ENCODE peak calls at places on chromosomes 4 and X, in six cellular contexts. Q is mesenchymal stem cell, E is H1, M is IMR-90, O is neuronal stem cell, I is mesendoderm. N is an unnamed sample.
A peak's percentile ranks its signal among the peaks of the same experiment; 100 is the strongest.

GRCh38 chr4:183912585-183912984 is 7.5 kb downstream of the STOX2 start:
- DNase-seq in Q (no peak), E (no peak), M (peak; percentile 86), O (no peak), I (no peak), N (no peak)

GRCh38 chr4:8681391-8681790 is 88.8 kb downstream of the CPZ start:
- DNase-seq in Q (no peak), E (no peak), M (no peak), O (no peak), I (no peak), N (no peak)

GRCh38 chrX:124127496-124127895 is 166.0 kb downstream of the STAG2 start:
- DNase-seq in Q (no peak), E (no peak), M (no peak), O (no peak), I (no peak), N (peak; percentile 33)

GRCh38 chr4:88211473-88212252 is 53.2 kb upstream of the ABCG2 start:
- DNase-seq in Q (peak; percentile 61), E (peak; percentile 68), M (peak; percentile 46), O (peak; percentile 72), I (peak; percentile 60), N (no peak)

GRCh38 chr4:43471950-43472349 is 579.4 kb downstream of the GRXCR1 start:
- DNase-seq in Q (no peak), E (no peak), M (no peak), O (no peak), I (peak; percentile 14), N (no peak)

GRCh38 chrX:16604300-16604699 is 45.7 kb upstream of the S100G start:
- DNase-seq in Q (no peak), E (no peak), M (no peak), O (no peak), I (no peak), N (no peak)

GRCh38 chr4:113646456-113646809 is 115.1 kb downstream of the CAMK2D start:
- DNase-seq in Q (no peak), E (peak; percentile 58), M (peak; percentile 54), O (peak; percentile 24), I (peak; percentile 97), N (peak; percentile 80)

GRCh38 chr4:123315617-123316016 is 81.0 kb upstream of the SPRY1 start:
- DNase-seq in Q (no peak), E (no peak), M (no peak), O (no peak), I (no peak), N (no peak)

GRCh38 chr4:85928775-85929585 is 430.9 kb downstream of the MAPK10 start:
- DNase-seq in Q (peak; percentile 35), E (no peak), M (peak; percentile 47), O (no peak), I (no peak), N (no peak)

GRCh38 chr4:20026456-20026855 is 225.2 kb upstream of the SLIT2 start:
- DNase-seq in Q (no peak), E (no peak), M (peak; percentile 30), O (no peak), I (no peak), N (no peak)

GRCh38 chr4:73735231-73735630 is 5.1 kb upstream of the CXCL8 start:
- DNase-seq in Q (peak; percentile 86), E (no peak), M (peak; percentile 79), O (no peak), I (no peak), N (no peak)

GRCh38 chr4:111360906-111361305 is 738.0 kb upstream of the PITX2 start:
- DNase-seq in Q (no peak), E (no peak), M (peak; percentile 7), O (no peak), I (no peak), N (no peak)

GRCh38 chrX:104113237-104113965 is 1.1 kb downstream of the ZCCHC18 start:
- DNase-seq in Q (peak; percentile 66), E (peak; percentile 49), M (peak; percentile 53), O (peak; percentile 37), I (peak; percentile 83), N (peak; percentile 75)

GRCh38 chr4:125833-126232 is 1.5 kb downstream of the ZNF718 start:
- DNase-seq in Q (peak; percentile 1), E (peak; percentile 43), M (no peak), O (no peak), I (peak; percentile 41), N (no peak)

GRCh38 chrX:123140454-123140853 is 43.6 kb upstream of the GRIA3 start:
- DNase-seq in Q (no peak), E (no peak), M (no peak), O (no peak), I (no peak), N (no peak)

GRCh38 chr4:100555791-100556190 is 38.0 kb upstream of the EMCN start:
- DNase-seq in Q (no peak), E (no peak), M (no peak), O (no peak), I (no peak), N (no peak)

GRCh38 chr4:8168832-8169598 is 10.4 kb upstream of the ABLIM2 start:
- DNase-seq in Q (no peak), E (no peak), M (no peak), O (no peak), I (no peak), N (no peak)

GRCh38 chr4:54091637-54092404 is 8.1 kb upstream of the GSX2 start:
- DNase-seq in Q (peak; percentile 85), E (peak; percentile 52), M (peak; percentile 70), O (no peak), I (no peak), N (peak; percentile 36)

GRCh38 chr4:168643796-168644159 is 146.9 kb downstream of the PALLD start:
- DNase-seq in Q (no peak), E (no peak), M (no peak), O (no peak), I (no peak), N (no peak)

GRCh38 chrX:154727418-154728323 is 23.2 kb downstream of the GAB3 start:
- DNase-seq in Q (peak; percentile 61), E (no peak), M (peak; percentile 77), O (no peak), I (peak; percentile 53), N (no peak)

GRCh38 chrX:70434914-70435586 is 9.6 kb upstream of the DLG3 start:
- DNase-seq in Q (peak; percentile 75), E (no peak), M (peak; percentile 48), O (no peak), I (peak; percentile 10), N (no peak)

GRCh38 chr4:74503580-74503979 is 58.6 kb downstream of the AREG start:
- DNase-seq in Q (peak; percentile 76), E (no peak), M (peak; percentile 88), O (no peak), I (no peak), N (no peak)

GRCh38 chr4:94410678-94411206 is 41.0 kb upstream of the PDLIM5 start:
- DNase-seq in Q (peak; percentile 83), E (no peak), M (no peak), O (no peak), I (no peak), N (no peak)

GRCh38 chr4:105679186-105679585 is 29.3 kb downstream of the INTS12 start:
- DNase-seq in Q (no peak), E (no peak), M (no peak), O (no peak), I (no peak), N (no peak)

GRCh38 chr4:39977489-39978377 is at the start of gene PDS5A:
- DNase-seq in Q (peak; percentile 88), E (peak; percentile 90), M (peak; percentile 84), O (peak; percentile 90), I (peak; percentile 96), N (peak; percentile 88)
- H2BK15ac ChIP-seq in Q (peak within 1 kb of the TSS; percentile 82), E (no peak within 1 kb of the TSS), M (peak within 1 kb of the TSS; percentile 31), O (no peak within 1 kb of the TSS), I (no peak within 1 kb of the TSS), N (no peak within 1 kb of the TSS)

DNA sequence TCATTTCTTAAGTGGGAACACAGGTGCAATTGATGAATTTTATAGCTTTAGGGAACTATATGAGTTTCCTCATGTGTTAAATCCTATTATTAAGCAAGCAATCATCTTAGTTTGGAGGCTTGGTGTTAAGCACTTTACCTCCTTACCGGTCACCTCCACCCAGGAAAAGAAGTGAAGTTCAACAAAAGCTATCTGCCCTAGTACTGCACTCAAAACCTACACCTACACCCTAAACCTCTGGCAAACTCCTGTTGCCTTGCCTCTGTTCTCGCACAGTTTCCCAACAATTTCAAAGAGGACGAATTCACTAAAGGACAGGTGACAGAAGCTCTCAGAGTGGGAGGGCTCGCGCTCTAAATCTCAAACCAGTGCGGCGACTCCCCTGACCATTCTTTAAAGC is 85.7 kb upstream of the TENT5D start:
- DNase-seq in Q (no peak), E (no peak), M (no peak), O (no peak), I (no peak), N (no peak)
- H2BK15ac ChIP-seq in Q (no peak overlapping the region), E (no peak overlapping the region), M (no peak overlapping the region), O (no peak overlapping the region), I (no peak overlapping the region), N (no peak overlapping the region)

GRCh38 chrX:94204524-94204923 is 530.5 kb downstream of the FAM133A start:
- DNase-seq in Q (no peak), E (no peak), M (no peak), O (no peak), I (peak; percentile 31), N (no peak)
- H2BK15ac ChIP-seq in Q (no peak overlapping the region), E (no peak overlapping the region), M (no peak overlapping the region), O (no peak overlapping the region), I (no peak overlapping the region), N (no peak overlapping the region)

GRCh38 chrX:107505223-107505622 is 55.8 kb downstream of the FRMPD3 start:
- DNase-seq in Q (no peak), E (no peak), M (no peak), O (no peak), I (no peak), N (no peak)
- H2BK15ac ChIP-seq in Q (no peak overlapping the region), E (no peak overlapping the region), M (no peak overlapping the region), O (no peak overlapping the region), I (no peak overlapping the region), N (no peak overlapping the region)